ENCODE peak calls at places on chromosome 14, in seven cellular contexts. O is body of pancreas, Y is cardiac fibroblast, B is pancreas, S is endodermal cell, T is foreskin fibroblast, Q is heart left ventricle. K is an unnamed sample.

GRCh38 chr14:59126714-59127436 is 61.6 kb upstream of the DAAM1 start:
- DNase-seq in O (peak), Y (peak), B (no peak), S (peak), T (peak), Q (no peak), K (no peak)

GRCh38 chr14:65137648-65138317 is 35.5 kb upstream of the MAX start:
- DNase-seq in O (no peak), Y (peak), B (no peak), S (no peak), T (no peak), Q (no peak), K (no peak)

GRCh38 chr14:74035556-74035955 is 16.4 kb downstream of the BBOF1 start:
- DNase-seq in O (no peak), Y (peak), B (no peak), S (no peak), T (peak), Q (no peak), K (no peak)

GRCh38 chr14:51614707-51615106 is 37.0 kb upstream of the FRMD6 start:
- DNase-seq in O (no peak), Y (no peak), B (no peak), S (no peak), T (no peak), Q (no peak), K (no peak)

GRCh38 chr14:100618763-100619320 is 31.6 kb upstream of the BEGAIN start:
- DNase-seq in O (peak), Y (no peak), B (peak), S (no peak), T (no peak), Q (no peak), K (no peak)

GRCh38 chr14:78022059-78022458 is 148.1 kb upstream of the NRXN3 start:
- DNase-seq in O (peak), Y (peak), B (peak), S (peak), T (no peak), Q (peak), K (peak)

GRCh38 chr14:65346895-65347294 is 65.6 kb upstream of the FUT8 start:
- DNase-seq in O (no peak), Y (peak), B (no peak), S (no peak), T (no peak), Q (peak), K (no peak)

GRCh38 chr14:47852278-47852677 is 176.9 kb upstream of the MDGA2 start:
- DNase-seq in O (no peak), Y (no peak), B (no peak), S (no peak), T (no peak), Q (no peak), K (no peak)

GRCh38 chr14:52918486-52918885 is 32.4 kb downstream of the FERMT2 start:
- DNase-seq in O (no peak), Y (peak), B (no peak), S (no peak), T (peak), Q (no peak), K (no peak)

GRCh38 chr14:102182190-102182589 is 42.5 kb downstream of the WDR20 start:
- DNase-seq in O (no peak), Y (peak), B (no peak), S (no peak), T (peak), Q (no peak), K (no peak)

GRCh38 chr14:64232095-64232830 is 61.9 kb downstream of the ESR2 start:
- DNase-seq in O (no peak), Y (peak), B (no peak), S (no peak), T (peak), Q (no peak), K (no peak)

GRCh38 chr14:36988568-36988967 is 183.8 kb downstream of the SLC25A21 start:
- DNase-seq in O (no peak), Y (no peak), B (no peak), S (no peak), T (no peak), Q (no peak), K (no peak)

GRCh38 chr14:64979336-64980074 is 7.2 kb upstream of the FNTB start:
- DNase-seq in O (no peak), Y (peak), B (no peak), S (no peak), T (peak), Q (no peak), K (no peak)

GRCh38 chr14:88463318-88463717 is 77.9 kb downstream of the SPATA7 start:
- DNase-seq in O (no peak), Y (no peak), B (no peak), S (peak), T (no peak), Q (no peak), K (no peak)

GRCh38 chr14:32109676-32110075 is 32.6 kb downstream of the ARHGAP5 start:
- DNase-seq in O (no peak), Y (peak), B (no peak), S (no peak), T (peak), Q (no peak), K (no peak)

GRCh38 chr14:73997944-73998451 is 21.1 kb downstream of the ENTPD5 start:
- DNase-seq in O (no peak), Y (no peak), B (no peak), S (no peak), T (no peak), Q (no peak), K (no peak)

GRCh38 chr14:97056086-97056485 is 258.9 kb downstream of the VRK1 start:
- DNase-seq in O (no peak), Y (no peak), B (no peak), S (no peak), T (no peak), Q (no peak), K (no peak)

GRCh38 chr14:24388474-24389179 is 10.2 kb upstream of the NYNRIN start:
- DNase-seq in O (no peak), Y (peak), B (no peak), S (no peak), T (no peak), Q (no peak), K (no peak)

GRCh38 chr14:96084796-96085195 is 45.6 kb downstream of the C14orf132 start:
- DNase-seq in O (no peak), Y (no peak), B (peak), S (no peak), T (no peak), Q (no peak), K (no peak)

GRCh38 chr14:72104011-72104613 is 171.9 kb downstream of the RGS6 start:
- DNase-seq in O (peak), Y (no peak), B (peak), S (peak), T (no peak), Q (no peak), K (peak)

GRCh38 chr14:96797943-96798349 is 764 bp downstream of the VRK1 start:
- DNase-seq in O (no peak), Y (no peak), B (no peak), S (no peak), T (no peak), Q (no peak), K (no peak)

GRCh38 chr14:67618617-67619063 is 1.1 kb upstream of the ARG2 start:
- DNase-seq in O (no peak), Y (peak), B (no peak), S (no peak), T (peak), Q (no peak), K (no peak)

GRCh38 chr14:50785506-50786063 is 45.4 kb downstream of the NIN start:
- DNase-seq in O (no peak), Y (no peak), B (no peak), S (peak), T (no peak), Q (no peak), K (no peak)

GRCh38 chr14:102028733-102029132 is 58.1 kb downstream of the HSP90AA1 start:
- DNase-seq in O (no peak), Y (peak), B (no peak), S (no peak), T (peak), Q (no peak), K (no peak)

GRCh38 chr14:54857830-54858269 is 44.8 kb downstream of the GCH1 start:
- DNase-seq in O (no peak), Y (peak), B (no peak), S (no peak), T (no peak), Q (no peak), K (no peak)

GRCh38 chr14:39948235-39948634 is 516.0 kb upstream of the FBXO33 start:
- DNase-seq in O (no peak), Y (no peak), B (no peak), S (no peak), T (no peak), Q (no peak), K (no peak)

GRCh38 chr14:89324501-89325298 is 92.3 kb downstream of the FOXN3 start:
- DNase-seq in O (no peak), Y (no peak), B (no peak), S (no peak), T (no peak), Q (no peak), K (no peak)

GRCh38 chr14:31968107-31968810 is 108.8 kb upstream of the ARHGAP5 start:
- DNase-seq in O (no peak), Y (peak), B (no peak), S (no peak), T (no peak), Q (no peak), K (no peak)

GRCh38 chr14:95156153-95156764 is 1.1 kb downstream of the DICER1 start:
- DNase-seq in O (no peak), Y (peak), B (no peak), S (peak), T (no peak), Q (no peak), K (no peak)

GRCh38 chr14:91113829-91114078 is at the start of gene DGLUCY:
- DNase-seq in O (peak), Y (peak), B (no peak), S (no peak), T (peak), Q (peak), K (peak)

GRCh38 chr14:56490379-56490778 is 89.2 kb upstream of the TMEM260 start:
- DNase-seq in O (no peak), Y (peak), B (no peak), S (no peak), T (no peak), Q (no peak), K (no peak)

GRCh38 chr14:76941544-76942287 is 86.8 kb downstream of the IRF2BPL start:
- DNase-seq in O (no peak), Y (no peak), B (no peak), S (peak), T (no peak), Q (no peak), K (no peak)

GRCh38 chr14:65168840-65169239 is 66.5 kb upstream of the MAX start:
- DNase-seq in O (no peak), Y (peak), B (no peak), S (no peak), T (peak), Q (no peak), K (no peak)

GRCh38 chr14:85607571-85608219 is 77.8 kb downstream of the FLRT2 start:
- DNase-seq in O (no peak), Y (peak), B (no peak), S (no peak), T (peak), Q (no peak), K (no peak)

GRCh38 chr14:97149775-97150174 is 352.6 kb downstream of the VRK1 start:
- DNase-seq in O (no peak), Y (no peak), B (no peak), S (no peak), T (no peak), Q (no peak), K (no peak)

GRCh38 chr14:96170961-96171592 is 33.6 kb upstream of the BDKRB2 start:
- DNase-seq in O (no peak), Y (no peak), B (peak), S (peak), T (no peak), Q (no peak), K (no peak)

GRCh38 chr14:69682607-69683263 is 71.3 kb downstream of the SUSD6 start:
- DNase-seq in O (no peak), Y (peak), B (no peak), S (no peak), T (no peak), Q (no peak), K (no peak)

GRCh38 chr14:100428727-100429126 is 105.6 kb downstream of the SLC25A47 start:
- DNase-seq in O (no peak), Y (peak), B (no peak), S (no peak), T (no peak), Q (no peak), K (no peak)

GRCh38 chr14:49623941-49624806 is 3.6 kb downstream of the MGAT2 start:
- DNase-seq in O (no peak), Y (no peak), B (no peak), S (no peak), T (no peak), Q (no peak), K (no peak)

DNA sequence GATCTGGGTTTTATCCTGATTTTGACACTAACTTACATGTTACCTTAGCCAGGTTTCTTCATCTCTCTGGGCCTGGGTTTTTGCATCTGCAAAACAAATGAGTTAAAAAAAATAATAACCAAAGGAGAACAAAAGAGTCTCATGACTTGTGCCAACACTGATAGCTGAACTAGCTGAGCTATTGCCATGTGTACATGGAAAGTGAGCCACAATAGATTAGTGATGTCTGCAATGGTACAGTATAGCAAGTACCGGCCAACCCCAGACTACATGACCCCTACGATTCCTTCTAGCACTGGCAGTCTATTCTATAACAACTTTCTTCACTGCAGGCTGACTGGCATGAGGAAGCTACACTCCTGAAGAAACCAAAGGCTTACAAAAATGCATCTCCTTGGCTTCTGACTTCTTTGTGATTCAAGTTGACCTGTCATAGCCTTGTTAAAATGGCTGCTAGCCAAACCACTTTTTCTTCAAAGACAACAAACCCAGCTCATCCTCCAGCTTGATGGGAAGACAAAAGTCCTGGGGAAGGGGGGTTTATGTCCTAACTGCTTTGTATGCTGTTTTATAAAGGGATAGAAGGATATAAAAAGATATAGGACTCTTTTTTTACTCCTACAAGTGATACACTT is 123.7 kb downstream of the DAD1 start:
- DNase-seq in O (no peak), Y (no peak), B (no peak), S (no peak), T (peak), Q (no peak), K (no peak)
- H3K4me3 ChIP-seq in O (no peak), Y (no peak), B (no peak), S (no peak), T (no peak), Q (no peak), K (no peak)

GRCh38 chr14:75084513-75084912 is 15.1 kb downstream of the ZC2HC1C start:
- DNase-seq in O (peak), Y (no peak), B (no peak), S (no peak), T (no peak), Q (no peak), K (no peak)
- TF ChIP-seq CTCF in O (no peak), Y (no peak), B (no peak), S (no peak), T (peak), Q (no peak), K (peak)

DNA sequence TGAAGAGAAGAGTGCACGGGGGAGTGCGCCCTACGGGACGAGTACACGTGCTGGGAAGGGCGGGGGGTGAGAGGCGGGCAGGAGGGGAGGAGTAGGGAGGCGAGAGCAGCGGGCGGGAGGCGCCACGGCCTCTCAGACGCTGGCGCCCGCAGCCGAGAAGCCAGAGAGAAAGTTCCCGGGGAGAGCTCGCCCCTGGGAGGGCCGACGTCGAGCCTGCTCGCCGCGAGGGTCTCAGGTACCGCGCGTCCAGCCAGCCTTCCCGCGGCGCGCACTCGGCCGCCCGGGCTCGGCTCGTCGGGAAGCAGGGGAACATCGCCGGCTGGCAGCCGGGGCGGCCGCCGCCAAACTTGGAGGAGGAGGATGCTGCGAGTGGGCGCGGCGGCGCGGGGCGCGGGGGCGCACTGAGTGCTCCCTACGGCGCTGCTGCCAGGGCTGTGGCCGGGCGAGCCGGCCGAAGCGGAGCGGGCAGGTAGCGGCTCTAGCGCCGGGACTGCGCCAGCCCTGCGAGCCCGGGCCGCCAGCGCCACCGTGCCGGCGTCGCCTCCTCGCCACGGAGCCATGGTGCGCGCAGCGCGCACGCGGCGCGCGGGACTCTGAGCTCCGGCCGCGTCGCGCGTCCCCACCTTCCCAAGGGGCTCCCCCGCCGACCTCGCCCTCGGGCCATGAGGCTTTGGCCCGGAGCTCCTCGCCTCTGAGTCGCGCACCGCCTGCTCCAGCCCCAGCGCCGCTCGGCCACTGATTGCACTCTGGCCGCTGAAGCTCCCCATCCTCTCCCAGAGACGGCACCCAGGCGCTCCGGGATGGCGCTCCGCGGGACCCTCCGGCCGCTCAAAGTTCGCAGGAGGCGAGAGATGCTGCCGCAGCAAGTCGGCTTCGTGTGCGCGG is at the start of gene SLC24A4:
- DNase-seq in O (no peak), Y (no peak), B (peak), S (peak), T (peak), Q (no peak), K (no peak)
- H3K4me3 ChIP-seq in O (no peak), Y (no peak), B (no peak), S (peak), T (no peak), Q (peak), K (peak)

GRCh38 chr14:105059917-105060565 is 5.2 kb downstream of the GPR132 start:
- DNase-seq in O (no peak), Y (no peak), B (no peak), S (no peak), T (no peak), Q (no peak), K (no peak)

GRCh38 chr14:105058521-105059034 is 6.7 kb downstream of the GPR132 start:
- DNase-seq in O (no peak), Y (no peak), B (no peak), S (no peak), T (no peak), Q (no peak), K (peak)

GRCh38 chr14:105061428-105062047 is 3.7 kb downstream of the GPR132 start:
- DNase-seq in O (no peak), Y (no peak), B (peak), S (peak), T (no peak), Q (peak), K (peak)

GRCh38 chr14:105060751-105061427 is 4.3 kb downstream of the GPR132 start:
- DNase-seq in O (no peak), Y (no peak), B (peak), S (peak), T (no peak), Q (no peak), K (peak)

DNA sequence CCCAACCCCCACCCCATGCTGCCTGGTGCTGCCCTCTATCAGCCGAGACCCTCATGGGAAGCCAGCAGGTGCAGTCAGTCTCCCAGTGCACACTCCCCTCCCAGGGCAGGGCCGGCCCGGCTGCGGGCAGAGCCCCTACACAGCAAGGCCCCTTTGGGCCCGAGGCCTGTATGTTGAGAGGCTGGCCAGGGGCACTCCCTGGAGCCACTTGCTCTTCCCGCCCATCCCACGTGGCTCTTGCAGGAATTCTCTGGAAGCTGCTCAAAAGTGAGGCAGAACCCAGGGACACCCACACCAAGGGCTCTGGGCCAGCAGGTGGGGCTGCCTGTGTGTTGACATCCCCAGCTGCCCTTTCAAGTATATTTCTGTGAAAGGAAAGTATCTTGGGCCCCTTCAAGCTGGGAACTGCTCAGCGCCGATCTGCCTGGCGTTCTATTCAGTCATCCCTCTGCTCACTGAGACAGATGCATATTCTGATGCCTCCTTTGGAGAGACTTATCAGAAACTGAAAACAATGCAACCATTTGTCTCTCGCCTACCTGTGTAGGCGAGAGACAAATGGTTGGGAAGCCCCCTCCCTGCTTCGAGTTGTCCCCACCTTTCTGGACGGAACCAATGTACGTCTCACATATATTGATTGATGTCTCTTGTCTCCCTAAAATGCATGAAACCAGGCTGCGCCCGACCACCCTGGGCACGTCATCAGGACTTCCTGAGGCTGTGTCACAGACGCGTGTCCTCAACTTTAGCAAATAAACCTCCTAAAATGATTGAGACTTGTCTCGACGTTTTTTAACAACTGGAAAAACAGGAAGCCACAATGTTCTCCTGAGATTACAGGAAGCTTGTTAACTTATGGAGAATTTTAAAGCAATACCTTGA is 6.0 kb downstream of the GPR132 start:
- DNase-seq in O (no peak), Y (peak), B (peak), S (peak), T (no peak), Q (no peak), K (peak)
- TF ChIP-seq CTCF in O (no peak), Y (no peak), B (no peak), S (peak), T (no peak), Q (peak), K (no peak)

DNA sequence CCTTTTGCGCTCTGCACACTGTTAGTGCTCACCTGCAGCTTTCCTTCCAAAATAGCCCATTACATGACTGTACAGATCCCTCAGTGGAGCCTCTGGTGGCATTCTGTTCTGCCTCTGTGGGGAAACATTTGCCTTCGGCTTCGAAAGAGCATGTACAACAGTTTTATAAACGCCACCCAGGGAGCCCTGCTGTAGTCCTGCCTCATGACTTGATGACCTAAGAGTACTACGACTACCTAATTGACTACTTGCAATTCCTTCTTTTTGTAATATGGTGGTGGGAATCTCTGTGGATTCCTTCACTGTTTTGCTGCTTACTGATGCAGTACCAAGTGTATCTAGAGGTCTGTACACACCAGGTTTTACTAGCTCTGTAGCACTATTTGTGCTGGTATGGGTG is 120.7 kb downstream of the RALGAPA1 start:
- DNase-seq in O (no peak), Y (no peak), B (no peak), S (no peak), T (no peak), Q (no peak), K (no peak)
- H3K4me3 ChIP-seq in O (no peak), Y (no peak), B (no peak), S (no peak), T (no peak), Q (no peak), K (no peak)

K was measured in lower lobe of right lung.